ENCODE peak calls at places on chromosomes 16 and 17, in four cellular contexts. V is SK-N-SH, D is HepG2, G is A549. F is an unnamed sample.

GRCh38 chr16:2720719-2721633 is 952 bp upstream of the PRSS27 start:
- DNase-seq in V (peak), G (peak), D (peak), F (peak)

GRCh38 chr16:1983544-1984346 is at the start of gene GFER:
- DNase-seq in D (peak), V (peak), G (peak), F (peak)

GRCh38 chr16:57041182-57042156 is 50.9 kb upstream of the CPNE2 start:
- DNase-seq in D (no peak), G (no peak), V (no peak), F (peak)

GRCh38 chr17:44205962-44206824 is 6.5 kb upstream of the ATXN7L3 start:
- DNase-seq in D (no peak), G (no peak), V (no peak), F (no peak)

GRCh38 chr16:29745126-29745852 is 501 bp downstream of the C16orf54 start:
- DNase-seq in V (no peak), G (no peak), D (no peak), F (no peak)

GRCh38 chr16:11621920-11622651 is 35.4 kb upstream of the LITAF start:
- DNase-seq in G (no peak), V (peak), D (no peak), F (no peak)

GRCh38 chr16:15548482-15548891 is 94.5 kb downstream of the MARF1 start:
- DNase-seq in G (peak), V (no peak), D (peak), F (peak)

GRCh38 chr16:47644661-47645060 is 183.5 kb downstream of the PHKB start:
- DNase-seq in V (no peak), D (no peak), G (no peak), F (no peak)

GRCh38 chr17:78414178-78415162 is 36.0 kb downstream of the PGS1 start:
- DNase-seq in G (no peak), D (no peak), V (no peak), F (no peak)

GRCh38 chr17:4788807-4789700 is at the start of gene GLTPD2:
- DNase-seq in G (no peak), V (peak), D (peak), F (no peak)

GRCh38 chr17:4789701-4789950 is 862 bp downstream of the GLTPD2 start:
- DNase-seq in D (no peak), G (no peak), V (no peak), F (no peak)

GRCh38 chr17:4790705-4791088 is 1.9 kb downstream of the GLTPD2 start:
- DNase-seq in G (no peak), V (no peak), D (no peak), F (no peak)

GRCh38 chr17:4788159-4788806 is 481 bp upstream of the GLTPD2 start:
- DNase-seq in V (no peak), D (no peak), G (no peak), F (no peak)

DNA sequence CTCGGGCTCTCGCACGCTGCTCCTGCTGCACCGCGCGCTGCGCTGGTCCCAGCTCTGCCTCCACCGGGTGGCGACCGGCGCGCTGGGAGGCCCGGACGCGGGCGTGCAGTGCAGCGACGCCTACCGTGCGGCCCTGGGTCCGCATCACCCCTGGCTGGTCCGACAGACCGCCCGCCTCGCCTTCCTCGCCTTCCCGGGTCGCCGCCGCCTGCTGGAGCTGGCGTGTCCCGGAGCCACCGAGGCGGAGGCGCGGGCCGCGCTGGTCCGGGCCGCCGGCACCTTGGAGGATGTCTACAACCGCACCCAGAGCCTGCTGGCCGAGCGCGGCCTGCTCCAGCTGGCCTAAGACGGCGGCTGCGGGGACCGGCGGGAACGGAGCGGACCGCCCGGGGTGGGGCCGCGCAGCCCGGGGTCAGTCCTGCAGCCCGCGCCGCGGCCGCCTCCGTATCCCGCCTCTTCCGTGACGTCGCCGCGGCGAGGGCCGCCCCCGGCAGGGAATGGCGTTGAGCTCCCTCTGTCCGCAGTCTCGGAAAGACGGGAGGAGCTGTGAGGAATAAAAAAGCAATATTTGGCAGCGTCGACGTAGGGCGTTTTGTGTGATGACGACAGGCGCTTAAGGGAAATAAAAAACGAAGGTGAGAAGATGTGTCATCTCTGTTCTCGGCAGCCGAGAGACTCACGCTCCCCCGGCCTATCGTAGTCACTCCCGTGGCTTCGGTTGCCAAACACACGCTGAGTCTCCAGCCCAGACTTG is 1.4 kb downstream of the GLTPD2 start:
- DNase-seq in D (peak), G (peak), V (peak), F (no peak)
- TF ChIP-seq PBX3 in D (no peak), G (no peak), V (no peak), F (no peak)

GRCh38 chr17:27848941-27849340 is 44.2 kb downstream of the LYRM9 start:
- DNase-seq in D (no peak), V (no peak), G (no peak), F (no peak)
- TF ChIP-seq PBX3 in D (no peak), V (no peak), G (no peak), F (no peak)

GRCh38 chr17:2466936-2467335 is 44.8 kb downstream of the METTL16 start:
- DNase-seq in G (no peak), D (no peak), V (no peak), F (no peak)

GRCh38 chr17:2462481-2462880 is 49.2 kb downstream of the METTL16 start:
- DNase-seq in G (no peak), D (no peak), V (no peak), F (no peak)

DNA sequence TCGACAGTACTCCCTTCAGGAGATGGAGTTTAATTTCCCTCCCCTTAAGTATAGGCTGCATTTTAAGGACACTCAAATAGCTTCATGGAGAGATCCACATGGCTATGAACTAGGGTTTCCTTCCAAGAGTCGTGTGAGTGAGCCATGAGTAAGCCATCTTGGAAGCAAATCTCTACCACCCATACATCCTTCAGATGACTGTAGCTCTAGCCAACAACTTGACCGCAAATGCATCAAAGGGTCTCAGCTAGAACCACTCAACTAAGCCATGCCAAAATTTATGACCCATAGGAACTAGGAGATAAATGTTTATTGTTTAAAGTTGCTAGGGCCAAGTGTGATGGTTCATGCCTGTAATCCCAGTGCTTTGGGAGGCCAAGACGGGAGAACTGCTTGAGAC is 43.4 kb downstream of the METTL16 start:
- DNase-seq in V (no peak), G (no peak), D (no peak), F (no peak)
- TF ChIP-seq PBX3 in V (no peak), G (no peak), D (no peak), F (no peak)

GRCh38 chr16:71807905-71808592 is 585 bp downstream of the AP1G1 start:
- DNase-seq in D (no peak), G (peak), V (no peak), F (no peak)
- TF ChIP-seq PBX3 in D (no peak), G (no peak), V (no peak), F (no peak)

DNA sequence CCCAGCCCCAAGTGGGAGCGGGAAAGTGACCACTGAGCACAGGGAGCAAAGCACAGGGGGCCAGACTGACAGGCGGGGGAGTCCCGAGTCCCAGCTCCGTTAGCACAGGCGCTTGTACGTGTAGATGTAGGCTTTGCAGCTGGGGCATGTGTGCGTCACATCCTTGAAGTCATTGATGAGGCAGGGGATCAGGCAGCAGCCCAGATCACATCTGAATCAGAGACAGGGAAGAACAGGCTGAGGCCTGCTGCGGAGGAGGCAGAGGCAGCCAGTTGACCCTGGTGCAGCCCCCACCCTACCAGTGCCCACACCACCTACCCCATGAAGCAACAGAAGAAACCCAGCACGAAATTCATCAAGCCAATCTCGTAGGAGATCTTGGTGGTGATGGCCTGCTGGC is 26.1 kb downstream of the CDIP1 start:
- DNase-seq in V (no peak), D (no peak), G (no peak), F (no peak)
- TF ChIP-seq PBX3 in V (no peak), D (no peak), G (no peak), F (no peak)

DNA sequence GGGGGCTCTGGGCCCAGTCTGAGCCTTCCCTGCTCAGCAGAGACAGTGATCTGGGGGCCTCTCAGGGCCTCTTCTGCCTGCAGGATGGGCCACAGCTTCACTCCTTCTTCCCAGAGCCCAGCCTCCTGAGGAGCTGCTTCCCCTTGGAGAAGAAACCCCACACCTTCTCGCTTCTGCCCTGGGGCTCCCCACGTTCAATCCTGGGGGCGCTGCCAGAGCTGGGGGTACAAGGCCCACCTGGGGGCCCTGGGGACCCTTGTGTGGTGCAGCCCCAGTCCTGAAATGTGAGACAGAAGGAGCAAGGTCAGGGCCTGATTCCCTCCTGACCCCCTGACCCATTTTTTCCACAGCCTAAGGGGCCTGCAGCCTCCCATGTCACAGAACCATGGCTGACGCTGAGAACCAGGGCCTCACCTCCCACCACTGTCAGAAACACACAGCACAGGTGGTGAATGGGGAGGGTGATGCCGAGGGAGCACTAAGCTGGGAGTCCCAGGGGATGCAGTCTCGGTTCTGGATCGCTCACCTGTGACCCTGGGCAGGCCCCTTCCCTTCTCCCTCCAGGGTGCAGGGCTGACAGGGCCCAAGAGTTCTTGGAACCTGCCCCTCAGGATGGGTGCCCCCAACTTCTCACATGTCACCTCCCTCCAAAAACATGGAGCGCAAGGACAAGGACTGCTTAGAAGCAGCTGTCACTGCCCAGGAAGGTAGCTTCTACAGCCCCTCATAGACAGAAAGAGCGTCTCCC is 21.6 kb upstream of the MPO start:
- DNase-seq in G (no peak), D (no peak), V (peak), F (no peak)
- TF ChIP-seq PBX3 in G (no peak), D (no peak), V (no peak), F (no peak)

GRCh38 chr16:88888778-88889387 is 22.4 kb upstream of the PABPN1L start:
- DNase-seq in D (no peak), G (no peak), V (no peak), F (no peak)
- TF ChIP-seq PBX3 in D (no peak), G (no peak), V (no peak), F (no peak)

GRCh38 chr17:614637-615546 is 99.7 kb downstream of the VPS53 start:
- DNase-seq in V (no peak), D (no peak), G (no peak), F (no peak)

GRCh38 chr17:608911-609882 is 105.4 kb downstream of the VPS53 start:
- DNase-seq in G (no peak), D (no peak), V (peak), F (peak)

GRCh38 chr17:607341-608060 is 107.1 kb downstream of the VPS53 start:
- DNase-seq in D (no peak), G (no peak), V (no peak), F (no peak)

GRCh38 chr17:606501-607243 is 108.0 kb downstream of the VPS53 start:
- DNase-seq in G (no peak), D (no peak), V (no peak), F (no peak)

DNA sequence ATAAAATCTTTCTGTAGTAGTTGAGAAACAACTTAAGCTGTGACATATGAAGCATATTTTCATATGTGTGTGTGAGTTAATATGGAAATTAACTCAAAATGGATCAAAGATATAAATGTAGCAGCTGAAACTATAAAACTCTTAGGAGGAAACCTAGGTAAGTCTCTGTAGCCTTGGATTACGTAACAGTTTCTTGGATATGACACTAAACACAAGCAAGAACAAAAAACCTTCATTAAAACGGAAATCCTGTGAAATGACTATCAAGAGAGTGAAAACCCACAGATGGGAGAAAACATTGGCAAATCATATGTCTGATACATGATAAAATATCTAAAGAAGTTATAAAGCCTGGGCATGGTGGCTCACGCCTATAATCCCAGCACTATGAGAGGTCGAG is 104.4 kb downstream of the VPS53 start:
- DNase-seq in G (no peak), D (no peak), V (no peak), F (no peak)
- TF ChIP-seq PBX3 in G (no peak), D (no peak), V (no peak), F (no peak)

DNA sequence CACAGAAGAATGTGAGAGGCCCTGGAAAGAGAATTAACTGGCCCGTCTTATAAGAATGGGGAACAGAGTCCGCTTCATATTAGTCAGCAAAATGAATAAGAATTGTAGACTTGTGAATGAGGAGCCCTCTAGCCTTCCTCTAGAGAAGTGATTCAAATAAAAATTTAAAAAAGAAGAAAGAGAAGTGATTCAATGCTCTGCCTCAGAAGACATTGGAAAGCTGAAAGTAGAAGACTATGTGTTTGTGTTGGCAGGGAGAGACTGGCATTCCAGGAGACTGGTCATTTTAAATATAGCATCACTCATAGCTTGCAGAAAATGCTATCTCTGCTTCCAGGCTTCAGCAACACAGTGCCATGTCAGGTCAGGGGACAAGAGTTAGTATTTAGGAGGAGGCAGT is 190.6 kb upstream of the HS3ST3A1 start:
- DNase-seq in V (no peak), D (no peak), G (no peak), F (no peak)
- TF ChIP-seq PBX3 in V (no peak), D (no peak), G (no peak), F (no peak)